ENCODE peak calls at places on chromosome 22, in five cellular contexts. A is K562, K is GM12878, S is SK-N-SH, D is HepG2. U is an unnamed sample.

GRCh38 chr22:38205261-38206128 is 3.7 kb downstream of the MAFF start:
- DNase-seq in A (no peak), K (no peak), S (no peak), D (no peak), U (no peak)

GRCh38 chr22:39662677-39663034 is 92.1 kb downstream of the CACNA1I start:
- DNase-seq in A (no peak), K (no peak), S (no peak), D (no peak), U (no peak)

GRCh38 chr22:25420925-25421904 is 143.3 kb upstream of the GRK3 start:
- DNase-seq in A (no peak), K (no peak), S (peak), D (no peak), U (no peak)

GRCh38 chr22:38041760-38042584 is 15.2 kb upstream of the PICK1 start:
- DNase-seq in A (no peak), K (no peak), S (no peak), D (no peak), U (peak)

GRCh38 chr22:22480940-22481339 is 27.6 kb downstream of the ZNF280B start:
- DNase-seq in A (no peak), K (no peak), S (no peak), D (peak), U (no peak)

GRCh38 chr22:36757608-36758220 is 18.2 kb downstream of the IFT27 start:
- DNase-seq in A (peak), K (no peak), S (peak), D (peak), U (peak)

GRCh38 chr22:46797355-46797754 is 34.9 kb downstream of the TBC1D22A start:
- DNase-seq in A (no peak), K (no peak), S (no peak), D (peak), U (peak)

GRCh38 chr22:39814899-39815298 is 78.7 kb downstream of the ENTHD1 start:
- DNase-seq in A (no peak), K (no peak), S (no peak), D (no peak), U (no peak)

GRCh38 chr22:22955276-22955798 is 67.7 kb downstream of the IGLL5 start:
- DNase-seq in A (peak), K (no peak), S (no peak), D (no peak), U (no peak)

GRCh38 chr22:45602824-45603301 is 68.8 kb upstream of the ATXN10 start:
- DNase-seq in A (peak), K (no peak), S (peak), D (peak), U (no peak)

GRCh38 chr22:19959043-19959586 is 17.5 kb upstream of the TXNRD2 start:
- DNase-seq in A (peak), K (no peak), S (peak), D (peak), U (no peak)

GRCh38 chr22:22748297-22748743 is 103.9 kb downstream of the GGTLC2 start:
- DNase-seq in A (peak), K (no peak), S (peak), D (peak), U (peak)

GRCh38 chr22:30861688-30862552 is 106.7 kb downstream of the MORC2 start:
- DNase-seq in A (no peak), K (no peak), S (peak), D (no peak), U (no peak)

GRCh38 chr22:30212996-30213441 is 33.5 kb downstream of the LIF start:
- DNase-seq in A (no peak), K (no peak), S (peak), D (no peak), U (peak)

GRCh38 chr22:32013200-32013599 is 29.9 kb upstream of the SLC5A1 start:
- DNase-seq in A (no peak), K (no peak), S (no peak), D (no peak), U (no peak)

GRCh38 chr22:31653944-31654343 is 8.1 kb downstream of the PISD start:
- DNase-seq in A (no peak), K (no peak), S (no peak), D (no peak), U (no peak)

GRCh38 chr22:35352214-35353111 is 28.4 kb upstream of the HMOX1 start:
- DNase-seq in A (peak), K (no peak), S (no peak), D (peak), U (peak)

GRCh38 chr22:39714321-39714720 is 143.8 kb downstream of the CACNA1I start:
- DNase-seq in A (no peak), K (no peak), S (no peak), D (no peak), U (no peak)

GRCh38 chr22:30754971-30755759 is 60.5 kb downstream of the OSBP2 start:
- DNase-seq in A (peak), K (no peak), S (peak), D (peak), U (peak)

GRCh38 chr22:44889233-44889878 is 120.4 kb downstream of the PHF21B start:
- DNase-seq in A (peak), K (no peak), S (peak), D (no peak), U (no peak)

GRCh38 chr22:45857519-45857918 is 119.4 kb downstream of the WNT7B start:
- DNase-seq in A (no peak), K (no peak), S (no peak), D (no peak), U (no peak)

GRCh38 chr22:41899992-41900651 is 14.8 kb downstream of the SHISA8 start:
- DNase-seq in A (no peak), K (no peak), S (no peak), D (no peak), U (no peak)

GRCh38 chr22:32625985-32626384 is 151.4 kb downstream of the FBXO7 start:
- DNase-seq in A (no peak), K (no peak), S (no peak), D (no peak), U (no peak)

GRCh38 chr22:29072979-29073617 is at the start of gene KREMEN1:
- DNase-seq in A (no peak), K (no peak), S (no peak), D (no peak), U (no peak)

GRCh38 chr22:21682385-21683175 is 16.8 kb downstream of the PPIL2 start:
- DNase-seq in A (no peak), K (no peak), S (no peak), D (no peak), U (no peak)

GRCh38 chr22:25898707-25899365 is 156.8 kb downstream of the MYO18B start:
- DNase-seq in A (peak), K (no peak), S (no peak), D (peak), U (peak)

GRCh38 chr22:40462195-40462988 is 92.0 kb downstream of the SGSM3 start:
- DNase-seq in A (no peak), K (no peak), S (no peak), D (peak), U (no peak)

GRCh38 chr22:33923033-33923432 is 2.8 kb upstream of the LARGE1 start:
- DNase-seq in A (no peak), K (no peak), S (no peak), D (no peak), U (no peak)

GRCh38 chr22:41687901-41688364 is 734 bp downstream of the SNU13 start:
- DNase-seq in A (peak), K (no peak), S (peak), D (no peak), U (peak)

GRCh38 chr22:27651486-27651885 is 150.1 kb downstream of the MN1 start:
- DNase-seq in A (no peak), K (no peak), S (no peak), D (no peak), U (no peak)

GRCh38 chr22:27656970-27657369 is 144.6 kb downstream of the MN1 start:
- DNase-seq in A (no peak), K (no peak), S (no peak), D (no peak), U (no peak)

GRCh38 chr22:27650985-27651384 is 150.6 kb downstream of the MN1 start:
- DNase-seq in A (no peak), K (no peak), S (no peak), D (no peak), U (no peak)

GRCh38 chr22:27655582-27656185 is 145.9 kb downstream of the MN1 start:
- DNase-seq in A (no peak), K (no peak), S (no peak), D (no peak), U (no peak)

GRCh38 chr22:27654536-27655445 is 146.8 kb downstream of the MN1 start:
- DNase-seq in A (no peak), K (no peak), S (no peak), D (no peak), U (no peak)
- TF ChIP-seq REST in A (no peak), K (no peak), S (no peak), D (no peak), U (no peak)

GRCh38 chr22:49620003-49620556 is 207.6 kb downstream of the BRD1 start:
- DNase-seq in A (no peak), K (no peak), S (no peak), D (no peak), U (no peak)
- TF ChIP-seq POLR2AphosphoS5 in A (no peak), K (no peak), S (no peak), D (no peak), U (no peak)

GRCh38 chr22:49825944-49826602 is 1.6 kb downstream of the BRD1 start:
- DNase-seq in A (peak), K (no peak), S (no peak), D (peak), U (no peak)

GRCh38 chr22:49827307-49827852 is 293 bp downstream of the BRD1 start:
- DNase-seq in A (peak), K (no peak), S (peak), D (no peak), U (no peak)

GRCh38 chr22:49825436-49825835 is 2.2 kb downstream of the BRD1 start:
- DNase-seq in A (no peak), K (no peak), S (no peak), D (peak), U (no peak)

GRCh38 chr22:49827853-49828598 is at the start of gene BRD1:
- DNase-seq in A (peak), K (no peak), S (peak), D (no peak), U (no peak)

GRCh38 chr22:49826603-49827306 is 918 bp downstream of the BRD1 start:
- DNase-seq in A (no peak), K (no peak), S (peak), D (no peak), U (no peak)
- TF ChIP-seq GABPA in A (no peak), K (no peak), S (no peak), D (no peak), U (no peak)

GRCh38 chr22:43795320-43795719 is 16.8 kb downstream of the EFCAB6 start:
- DNase-seq in A (no peak), K (no peak), S (no peak), D (no peak), U (no peak)

GRCh38 chr22:43796567-43796966 is 15.5 kb downstream of the EFCAB6 start:
- DNase-seq in A (no peak), K (no peak), S (peak), D (no peak), U (no peak)

GRCh38 chr22:43798492-43798891 is 13.6 kb downstream of the EFCAB6 start:
- DNase-seq in A (no peak), K (peak), S (no peak), D (no peak), U (no peak)

GRCh38 chr22:43802897-43803495 is 9.1 kb downstream of the EFCAB6 start:
- DNase-seq in A (no peak), K (no peak), S (no peak), D (no peak), U (no peak)

GRCh38 chr22:43800970-43801369 is 11.1 kb downstream of the EFCAB6 start:
- DNase-seq in A (no peak), K (no peak), S (no peak), D (no peak), U (no peak)
- TF ChIP-seq REST in A (no peak), K (no peak), S (no peak), D (no peak), U (no peak)

GRCh38 chr22:43471186-43471585 is 59.4 kb downstream of the MPPED1 start:
- DNase-seq in A (no peak), K (no peak), S (no peak), D (no peak), U (no peak)

GRCh38 chr22:43471606-43472135 is 59.9 kb downstream of the MPPED1 start:
- DNase-seq in A (no peak), K (no peak), S (no peak), D (no peak), U (no peak)

GRCh38 chr22:43467571-43467970 is 55.8 kb downstream of the MPPED1 start:
- DNase-seq in A (no peak), K (no peak), S (no peak), D (no peak), U (no peak)

GRCh38 chr22:43473031-43473430 is 61.2 kb downstream of the MPPED1 start:
- DNase-seq in A (no peak), K (no peak), S (no peak), D (no peak), U (no peak)

DNA sequence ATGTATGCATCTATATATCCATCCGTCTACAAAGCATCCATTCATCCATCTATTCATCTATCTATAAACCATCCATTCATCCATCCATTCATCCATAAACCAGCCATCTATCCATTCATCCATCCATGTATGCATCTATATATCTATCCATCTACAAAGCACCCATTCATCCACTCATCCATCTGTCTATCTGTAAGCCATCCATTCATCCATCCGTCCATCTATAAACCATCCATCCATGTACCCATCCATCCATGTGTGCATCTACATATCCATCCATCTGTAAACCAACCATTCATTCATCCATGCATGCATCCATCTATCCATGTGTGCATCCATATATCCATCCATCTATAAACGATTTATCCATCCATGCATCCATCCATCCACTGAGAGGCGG is 58.4 kb downstream of the MPPED1 start:
- DNase-seq in A (no peak), K (no peak), S (no peak), D (no peak), U (no peak)
- TF ChIP-seq POLR2AphosphoS5 in A (no peak), K (no peak), S (no peak), D (no peak), U (no peak)

U was measured in HL-60.